ENCODE peak calls at places on chromosome 14, in four cellular contexts. Z, S, P and Q are unnamed samples. For H3K9me3 and H4K20me1, the result is how much of the 10 kb centered on the place peaks cover.

GRCh38 chr14:75375983-75376382 is 51.8 kb upstream of the JDP2 start:
- DNase-seq in Z (no peak), S (no peak), P (no peak), Q (no peak)

GRCh38 chr14:60396718-60397343 is 89.0 kb downstream of the C14orf39 start:
- DNase-seq in Z (peak), S (peak), P (peak), Q (no peak)

GRCh38 chr14:57725399-57726077 is 140.4 kb downstream of the SLC35F4 start:
- DNase-seq in Z (peak), S (no peak), P (peak), Q (peak)

GRCh38 chr14:50795909-50796308 is 35.1 kb downstream of the NIN start:
- DNase-seq in Z (no peak), S (no peak), P (no peak), Q (no peak)

GRCh38 chr14:84036863-84037262 is 1493.1 kb upstream of the FLRT2 start:
- DNase-seq in Z (no peak), S (peak), P (peak), Q (peak)

GRCh38 chr14:57362356-57362755 is 28.0 kb upstream of the NAA30 start:
- DNase-seq in Z (no peak), S (no peak), P (peak), Q (no peak)

GRCh38 chr14:63672417-63673180 is 30.9 kb upstream of the WDR89 start:
- DNase-seq in Z (peak), S (peak), P (no peak), Q (no peak)

GRCh38 chr14:69612014-69612758 is 790 bp downstream of the SUSD6 start:
- DNase-seq in Z (peak), S (peak), P (peak), Q (no peak)

GRCh38 chr14:25381498-25381897 is 331.6 kb upstream of the STXBP6 start:
- DNase-seq in Z (peak), S (no peak), P (peak), Q (no peak)

GRCh38 chr14:23297096-23297495 is 5.6 kb downstream of the PPP1R3E start:
- DNase-seq in Z (no peak), S (no peak), P (no peak), Q (no peak)

GRCh38 chr14:103801459-103801858 is 45.9 kb downstream of the PPP1R13B start:
- DNase-seq in Z (peak), S (peak), P (peak), Q (peak)

GRCh38 chr14:51518681-51519080 is 133.0 kb upstream of the FRMD6 start:
- DNase-seq in Z (no peak), S (no peak), P (no peak), Q (no peak)

GRCh38 chr14:94000267-94000666 is 3.2 kb downstream of the CCDC197 start:
- DNase-seq in Z (no peak), S (no peak), P (no peak), Q (no peak)

GRCh38 chr14:95375539-95376109 is 55.9 kb upstream of the CLMN start:
- DNase-seq in Z (no peak), S (no peak), P (no peak), Q (no peak)

GRCh38 chr14:95236221-95236620 is 78.9 kb upstream of the DICER1 start:
- DNase-seq in Z (no peak), S (no peak), P (no peak), Q (no peak)

GRCh38 chr14:67010602-67011001 is 178.6 kb upstream of the GARIN2 start:
- DNase-seq in Z (no peak), S (no peak), P (no peak), Q (no peak)

GRCh38 chr14:93905623-93906022 is 21.5 kb upstream of the FAM181A start:
- DNase-seq in Z (no peak), S (no peak), P (peak), Q (peak)

GRCh38 chr14:30064454-30064853 is 136.8 kb upstream of the PRKD1 start:
- DNase-seq in Z (peak), S (peak), P (no peak), Q (no peak)

GRCh38 chr14:33704486-33704885 is 246.4 kb downstream of the EGLN3 start:
- DNase-seq in Z (no peak), S (no peak), P (no peak), Q (no peak)

GRCh38 chr14:24253936-24254335 is 9.0 kb downstream of the TGM1 start:
- DNase-seq in Z (no peak), S (no peak), P (no peak), Q (no peak)

GRCh38 chr14:94028450-94028826 is 2.3 kb downstream of the OTUB2 start:
- DNase-seq in Z (no peak), S (peak), P (peak), Q (peak)

GRCh38 chr14:69043007-69043444 is 63.9 kb upstream of the ACTN1 start:
- DNase-seq in Z (no peak), S (no peak), P (no peak), Q (no peak)

GRCh38 chr14:88792572-88793258 is at the start of gene EML5:
- DNase-seq in Z (peak), S (peak), P (peak), Q (peak)

GRCh38 chr14:94598816-94599655 is 13.2 kb upstream of the SERPINA3 start:
- DNase-seq in Z (peak), S (peak), P (peak), Q (peak)

GRCh38 chr14:75537071-75537470 is 14.8 kb downstream of the BATF start:
- DNase-seq in Z (no peak), S (no peak), P (no peak), Q (no peak)

GRCh38 chr14:103186241-103186835 is 63.1 kb downstream of the TNFAIP2 start:
- DNase-seq in Z (no peak), S (no peak), P (no peak), Q (no peak)

GRCh38 chr14:68807148-68807600 is 14.3 kb upstream of the ZFP36L1 start:
- DNase-seq in Z (peak), S (peak), P (no peak), Q (no peak)

GRCh38 chr14:60051690-60052324 is 39.9 kb upstream of the PCNX4 start:
- DNase-seq in Z (peak), S (peak), P (no peak), Q (no peak)

GRCh38 chr14:54211562-54212308 is 185.1 kb upstream of the CDKN3 start:
- DNase-seq in Z (peak), S (peak), P (peak), Q (peak)

GRCh38 chr14:22099942-22100763 is 426.5 kb upstream of the OR4E1 start:
- DNase-seq in Z (peak), S (peak), P (peak), Q (peak)

GRCh38 chr14:94313991-94314655 is 9.0 kb downstream of the SERPINA6 start:
- DNase-seq in Z (peak), S (peak), P (no peak), Q (peak)

GRCh38 chr14:96363751-96364336 is 518 bp downstream of the GSKIP start:
- DNase-seq in Z (peak), S (peak), P (peak), Q (peak)

GRCh38 chr14:69430306-69430939 is 31.9 kb downstream of the SLC39A9 start:
- DNase-seq in Z (no peak), S (no peak), P (no peak), Q (no peak)

GRCh38 chr14:74248036-74248435 is 8.8 kb downstream of the VSX2 start:
- DNase-seq in Z (no peak), S (no peak), P (no peak), Q (no peak)

GRCh38 chr14:105602243-105602750 is 75.9 kb downstream of the TMEM121 start:
- DNase-seq in Z (no peak), S (no peak), P (no peak), Q (no peak)

GRCh38 chr14:105601360-105602242 is 75.2 kb downstream of the TMEM121 start:
- DNase-seq in Z (no peak), S (no peak), P (no peak), Q (no peak)

GRCh38 chr14:105600939-105601359 is 74.6 kb downstream of the TMEM121 start:
- DNase-seq in Z (no peak), S (no peak), P (no peak), Q (no peak)

GRCh38 chr14:105605501-105606304 is 79.3 kb downstream of the TMEM121 start:
- DNase-seq in Z (no peak), S (no peak), P (no peak), Q (no peak)

DNA sequence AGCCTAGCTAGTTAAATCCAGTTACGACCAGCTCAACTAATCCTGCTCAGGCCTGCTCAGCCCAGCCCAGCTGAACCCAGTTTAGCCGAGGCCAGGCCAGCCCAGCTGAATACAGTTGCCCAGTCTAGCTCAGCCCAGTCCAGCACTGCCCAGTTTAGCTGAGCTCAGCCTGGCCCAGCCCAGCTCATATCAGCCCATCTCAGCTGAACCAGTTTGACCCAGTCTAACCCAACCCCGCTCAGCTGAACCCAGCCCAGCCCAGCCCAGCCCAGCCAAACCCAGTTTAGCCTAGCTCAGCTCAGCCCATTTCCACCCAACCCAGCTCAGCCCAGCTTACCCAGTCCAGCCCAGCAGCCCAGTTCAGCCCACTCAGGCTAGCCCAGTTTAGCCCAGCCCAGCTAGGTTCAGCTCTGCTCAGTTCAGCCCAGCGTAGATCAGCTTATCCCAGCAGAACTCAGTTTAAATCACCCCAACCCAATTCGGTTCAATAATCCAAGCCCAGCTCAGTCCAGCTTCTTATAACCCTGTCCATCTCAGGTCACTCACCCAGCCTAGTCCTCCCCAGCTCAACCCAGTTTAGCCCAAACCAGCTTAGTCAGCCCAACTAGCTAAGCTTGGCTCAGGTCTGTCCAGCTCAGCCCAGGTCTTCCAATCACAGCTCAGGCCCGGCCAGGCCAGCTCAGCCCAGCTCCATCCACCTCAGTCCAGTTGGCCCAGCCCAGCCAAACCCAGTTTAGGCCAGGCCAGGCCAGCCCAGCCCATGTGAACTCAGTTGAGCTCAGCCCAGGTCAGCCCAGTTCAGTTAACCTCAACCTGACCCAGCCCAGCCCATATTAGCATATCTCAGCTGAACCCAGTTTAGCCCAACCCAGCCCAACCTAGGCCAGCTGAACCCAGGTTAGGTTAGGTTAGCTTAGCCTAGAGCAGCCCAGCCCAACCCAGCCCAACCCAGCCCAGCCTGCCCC is 76.7 kb downstream of the TMEM121 start:
- DNase-seq in Z (no peak), S (no peak), P (no peak), Q (no peak)
- H3K9me3 ChIP-seq in Z (under half), S (under half), P (under half), Q (under half)

DNA sequence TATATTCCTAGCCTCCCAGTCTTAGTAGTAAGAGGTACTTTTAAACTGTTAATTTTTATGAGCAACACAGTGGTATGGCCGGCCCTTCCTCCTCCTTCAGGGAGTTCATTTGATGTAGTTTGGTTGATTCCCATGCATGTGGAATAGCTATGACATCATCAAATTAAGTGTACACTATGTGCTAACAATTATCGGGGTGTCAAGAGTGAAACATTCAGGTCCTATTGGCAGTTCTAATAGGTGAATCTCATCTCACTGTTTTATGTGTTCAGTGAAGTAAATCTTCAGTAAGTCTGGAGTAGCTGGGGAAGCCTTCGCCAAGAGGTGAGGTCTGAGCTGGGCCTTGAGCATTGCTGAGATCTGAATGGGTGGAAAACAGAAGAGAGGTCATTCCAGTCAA is 656.5 kb downstream of the DIO2 start:
- DNase-seq in Z (no peak), S (no peak), P (no peak), Q (no peak)
- H3K4me3 ChIP-seq in Z (no peak), S (no peak), P (no peak), Q (no peak)

DNA sequence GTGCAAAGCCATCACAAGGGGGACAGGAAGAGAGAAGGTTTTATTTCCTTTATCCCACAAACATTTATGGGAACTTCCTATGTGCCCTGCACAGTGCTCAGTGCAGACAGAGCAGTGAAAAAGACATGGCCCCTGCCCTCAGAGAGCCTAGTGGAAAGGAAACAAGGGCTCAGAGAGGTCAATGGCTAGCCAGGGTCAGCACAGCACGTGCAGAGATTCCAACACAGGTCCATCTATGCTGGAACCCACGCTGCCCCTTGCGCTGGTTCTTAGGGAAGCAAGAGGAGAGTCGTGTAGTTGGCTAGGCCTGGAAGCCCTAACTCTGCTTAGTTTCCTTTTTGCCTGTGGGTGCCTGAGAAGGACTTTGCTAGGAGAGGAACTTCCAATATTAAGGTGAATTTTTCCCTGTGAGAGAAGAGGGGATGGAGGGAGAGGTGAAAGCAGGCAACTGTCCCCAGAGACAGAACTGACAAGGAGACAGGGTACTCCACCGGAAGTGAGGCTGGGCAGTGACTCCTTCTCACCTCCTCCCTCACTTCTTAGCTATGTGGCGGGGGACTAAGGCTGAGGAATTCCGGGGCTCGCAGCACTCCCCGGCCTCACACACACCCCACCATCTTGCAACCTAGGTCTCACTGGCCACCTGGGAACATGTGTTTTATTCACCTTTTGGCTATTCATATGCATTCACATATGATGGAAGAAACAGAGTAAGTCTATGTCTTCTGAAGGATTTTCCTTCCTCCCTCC is 12.1 kb upstream of the GPX2 start:
- DNase-seq in Z (no peak), S (no peak), P (no peak), Q (no peak)
- H4K20me1 ChIP-seq in Z (under half), S (under half), P (under half), Q (under half)

GRCh38 chr14:101365329-101366158 is 195.8 kb upstream of the DIO3 start:
- DNase-seq in Z (no peak), S (no peak), P (no peak), Q (no peak)

GRCh38 chr14:101363880-101364391 is 197.4 kb upstream of the DIO3 start:
- DNase-seq in Z (no peak), S (no peak), P (no peak), Q (no peak)

GRCh38 chr14:101363261-101363555 is 198.1 kb upstream of the DIO3 start:
- DNase-seq in Z (no peak), S (no peak), P (no peak), Q (no peak)

GRCh38 chr14:101362529-101363260 is 198.6 kb upstream of the DIO3 start:
- DNase-seq in Z (peak), S (no peak), P (no peak), Q (no peak)

GRCh38 chr14:101364503-101365328 is 196.6 kb upstream of the DIO3 start:
- DNase-seq in Z (peak), S (no peak), P (no peak), Q (no peak)
- H3K9me3 ChIP-seq in Z (under half), S (under half), P (under half), Q (under half)

GRCh38 chr14:64915797-64916196 is 1.5 kb downstream of the CHURC1 start:
- DNase-seq in Z (no peak), S (no peak), P (no peak), Q (no peak)

GRCh38 chr14:64919618-64920017 is 5.4 kb downstream of the CHURC1 start:
- DNase-seq in Z (peak), S (no peak), P (no peak), Q (no peak)

GRCh38 chr14:64920465-64920864 is 6.2 kb downstream of the CHURC1 start:
- DNase-seq in Z (no peak), S (no peak), P (no peak), Q (no peak)

GRCh38 chr14:64918216-64918615 is 4.0 kb downstream of the CHURC1 start:
- DNase-seq in Z (peak), S (no peak), P (no peak), Q (no peak)

DNA sequence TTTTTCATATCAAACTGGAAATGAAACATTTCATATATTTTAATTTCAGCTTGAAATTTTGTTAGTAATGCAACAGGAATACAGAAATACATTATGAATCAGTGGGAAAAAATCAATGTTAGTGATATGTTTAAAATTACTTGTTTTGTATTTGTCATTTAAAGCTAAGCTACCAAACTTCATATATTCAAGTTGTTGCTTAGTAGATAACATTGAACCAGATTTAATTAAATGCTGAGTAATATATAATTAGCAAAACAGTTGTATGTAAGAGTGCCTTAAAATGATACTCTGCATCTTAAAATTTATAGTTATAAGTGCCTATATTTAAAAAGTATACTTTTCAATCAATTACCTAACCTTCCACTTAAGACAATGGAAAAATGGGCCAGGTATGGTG is 5.0 kb downstream of the CHURC1 start:
- DNase-seq in Z (peak), S (no peak), P (no peak), Q (no peak)
- H3K4me3 ChIP-seq in Z (no peak), S (no peak), P (no peak), Q (no peak)

DNA sequence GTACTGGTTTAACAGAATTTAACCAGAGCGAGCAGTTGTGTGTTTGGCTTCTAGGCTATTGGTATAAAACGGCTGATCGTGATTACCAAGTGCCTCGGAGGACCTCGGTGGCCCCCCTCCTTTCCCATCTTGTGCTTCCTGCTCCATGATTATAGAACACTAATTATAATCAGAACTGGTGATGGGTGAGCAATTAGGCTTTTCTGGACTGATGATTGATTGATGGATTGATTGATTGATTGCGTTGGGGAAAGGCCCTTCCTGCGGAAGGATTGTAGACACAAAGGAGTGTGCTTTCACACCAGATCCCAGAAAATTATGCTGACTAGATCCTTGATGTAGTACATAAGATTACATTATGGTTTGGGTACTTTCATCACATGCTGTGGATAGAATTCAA is 8.3 kb downstream of the PELI2 start:
- DNase-seq in Z (no peak), S (no peak), P (no peak), Q (no peak)
- H4K20me1 ChIP-seq in Z (under half), S (half or more), P (under half), Q (under half)

DNA sequence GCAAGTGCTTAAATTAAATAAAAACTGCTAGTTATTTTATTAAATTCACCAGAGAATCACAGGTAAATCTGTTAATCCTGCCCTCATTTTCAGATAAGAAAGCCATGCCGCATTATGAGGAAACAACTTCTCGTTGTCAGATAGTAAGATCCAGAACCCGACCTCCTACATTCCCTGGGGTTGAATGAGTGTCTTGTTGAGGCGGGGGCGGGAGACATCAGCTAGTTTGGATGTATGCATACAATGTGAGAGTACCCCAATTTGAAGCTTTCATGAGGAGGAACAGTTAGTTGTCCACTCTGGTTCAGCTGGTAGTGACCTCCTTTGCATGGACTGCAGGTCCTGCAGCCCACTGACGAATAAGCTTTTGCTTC is 34.8 kb downstream of the EVL start:
- DNase-seq in Z (no peak), S (no peak), P (no peak), Q (no peak)
- H3K9me3 ChIP-seq in Z (under half), S (under half), P (under half), Q (under half)